ENCODE peak calls at places on chromosome 17, in six cellular contexts. S is stomach, M is AG10803, A is mesendoderm, Z is heart right ventricle, L is PC-9. U is an unnamed sample.
A peak's percentile ranks its signal among the peaks of the same experiment; 100 is the strongest.

GRCh38 chr17:31744541-31744951 is 114.5 kb downstream of the COPRS start:
- DNase-seq in L (no peak), M (no peak), Z (no peak), A (no peak), S (no peak), U (no peak)

GRCh38 chr17:62968445-62968923 is 2.4 kb downstream of the TANC2 start:
- DNase-seq in M (peak; percentile 90), Z (no peak), S (peak; percentile 37), L (peak; percentile 50), A (peak; percentile 92), U (peak; percentile 87)

GRCh38 chr17:10752696-10753095 is 22.9 kb upstream of the TMEM220 start:
- DNase-seq in M (no peak), L (no peak), Z (no peak), A (no peak), S (no peak), U (no peak)

GRCh38 chr17:57941384-57942370 is 13.5 kb downstream of the CUEDC1 start:
- DNase-seq in A (no peak), S (no peak), Z (no peak), L (no peak), M (no peak), U (no peak)

GRCh38 chr17:14510136-14510535 is 209.3 kb downstream of the HS3ST3B1 start:
- DNase-seq in A (peak; percentile 45), S (no peak), M (peak; percentile 44), Z (no peak), L (no peak), U (no peak)

GRCh38 chr17:44198721-44199552 is 747 bp downstream of the ATXN7L3 start:
- DNase-seq in A (peak; percentile 66), Z (peak; percentile 72), M (peak; percentile 42), S (peak; percentile 68), L (peak; percentile 52), U (no peak)

GRCh38 chr17:66407864-66408263 is 105.5 kb downstream of the PRKCA start:
- DNase-seq in A (no peak), M (no peak), L (no peak), Z (no peak), S (no peak), U (no peak)

GRCh38 chr17:31269597-31269996 is 27.4 kb downstream of the OMG start:
- DNase-seq in Z (no peak), L (peak; percentile 70), A (peak; percentile 96), S (no peak), M (peak; percentile 100), U (peak; percentile 83)

GRCh38 chr17:49969134-49969759 is at the start of gene DLX4:
- DNase-seq in S (no peak), L (no peak), A (no peak), Z (no peak), M (no peak), U (no peak)

GRCh38 chr17:45906237-45906636 is 11.9 kb downstream of the MAPT start:
- DNase-seq in L (no peak), S (no peak), Z (no peak), M (no peak), A (no peak), U (no peak)

GRCh38 chr17:39485555-39485954 is 24.3 kb downstream of the CDK12 start:
- DNase-seq in L (peak; percentile 73), S (no peak), Z (no peak), M (peak; percentile 98), A (peak; percentile 85), U (peak; percentile 90)

GRCh38 chr17:44587339-44587738 is 30.1 kb downstream of the FZD2 start:
- DNase-seq in S (peak; percentile 51), M (peak; percentile 94), A (peak; percentile 98), Z (peak; percentile 33), L (peak; percentile 84), U (peak; percentile 96)

GRCh38 chr17:9684955-9685621 is 39.8 kb downstream of the USP43 start:
- DNase-seq in A (no peak), Z (no peak), M (no peak), L (no peak), S (no peak), U (no peak)

GRCh38 chr17:74873874-74874614 is 1.2 kb upstream of the FDXR start:
- DNase-seq in S (no peak), Z (no peak), M (no peak), A (no peak), L (no peak), U (no peak)

GRCh38 chr17:74872313-74873035 is at the start of gene FDXR:
- DNase-seq in L (no peak), A (no peak), Z (no peak), M (no peak), S (no peak), U (no peak)

GRCh38 chr17:74871329-74872076 is 1.3 kb downstream of the FDXR start:
- DNase-seq in A (no peak), L (no peak), Z (no peak), M (no peak), S (no peak), U (no peak)

GRCh38 chr17:74874615-74875037 is 1.8 kb upstream of the FDXR start:
- DNase-seq in M (no peak), A (no peak), S (no peak), L (no peak), Z (no peak), U (no peak)

DNA sequence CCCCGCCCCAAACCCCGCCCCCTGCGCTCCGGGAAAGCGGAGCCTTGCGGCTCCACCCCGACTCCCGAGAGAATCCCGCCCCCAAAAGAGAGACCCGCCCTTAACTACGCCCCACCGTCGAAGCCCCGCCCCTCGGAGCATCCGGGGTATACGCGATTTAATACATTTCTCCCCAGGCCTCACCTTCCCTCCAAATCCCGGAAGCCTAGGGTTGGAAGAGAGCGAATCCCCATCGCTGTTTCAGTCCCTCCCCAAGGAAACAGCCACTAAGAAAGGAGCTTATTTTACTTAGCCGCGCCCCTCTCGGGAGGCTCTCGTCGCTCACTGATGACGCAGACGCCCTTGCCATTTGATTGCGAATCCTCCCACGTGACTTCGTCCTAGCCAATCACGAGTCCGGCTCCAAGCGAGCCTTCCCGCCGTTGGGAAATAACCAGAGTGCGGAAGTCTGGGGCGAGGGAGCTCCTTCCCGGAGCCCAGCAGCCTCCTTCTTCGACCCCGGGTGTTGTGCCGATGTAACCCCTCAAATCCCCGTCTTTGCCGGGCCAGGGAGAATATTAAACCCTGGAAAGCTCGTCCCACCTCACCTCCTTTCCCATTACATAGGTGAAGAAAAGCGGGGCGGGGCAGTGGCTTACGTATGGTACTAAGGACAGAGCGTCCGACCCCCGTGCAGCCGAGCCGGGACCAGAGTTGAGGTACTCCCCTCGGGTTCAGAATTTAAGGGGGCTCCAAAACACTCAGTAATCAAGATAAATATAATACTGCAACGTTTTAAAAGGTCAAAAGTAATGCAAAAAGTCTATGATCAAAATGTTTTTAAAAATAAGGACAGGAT is 461 bp upstream of the FDXR start:
- DNase-seq in S (peak; percentile 100), A (peak; percentile 100), L (peak; percentile 97), M (peak; percentile 100), Z (peak; percentile 99), U (peak; percentile 100)
- H3K4me3 ChIP-seq in S (peak overlapping the region; percentile 60), A (peak overlapping the region; percentile 61), L (peak overlapping the region; percentile 85), M (peak overlapping the region; percentile 90), Z (peak overlapping the region; percentile 77), U (peak overlapping the region; percentile 81)

GRCh38 chr17:81394377-81394747 is 895 bp upstream of the BAHCC1 start:
- DNase-seq in M (no peak), L (no peak), Z (no peak), S (no peak), A (no peak), U (no peak)
- H3K4me3 ChIP-seq in M (peak overlapping the region; percentile 50), L (peak overlapping the region; percentile 45), Z (peak overlapping the region; percentile 75), S (peak overlapping the region; percentile 71), A (no peak overlapping the region), U (peak overlapping the region; percentile 42)

GRCh38 chr17:77889135-77889505 is 69.4 kb upstream of the TNRC6C start:
- DNase-seq in S (no peak), A (no peak), Z (no peak), M (no peak), L (no peak), U (no peak)

GRCh38 chr17:77886387-77886728 is 72.1 kb upstream of the TNRC6C start:
- DNase-seq in S (peak; percentile 41), Z (peak; percentile 39), A (no peak), M (no peak), L (no peak), U (no peak)

GRCh38 chr17:77888242-77889134 is 70.0 kb upstream of the TNRC6C start:
- DNase-seq in A (no peak), M (no peak), Z (no peak), S (no peak), L (no peak), U (no peak)

GRCh38 chr17:77887110-77887463 is 71.4 kb upstream of the TNRC6C start:
- DNase-seq in Z (no peak), L (no peak), A (no peak), S (no peak), M (no peak), U (no peak)

GRCh38 chr17:77887464-77888241 is 70.8 kb upstream of the TNRC6C start:
- DNase-seq in A (peak; percentile 29), Z (peak; percentile 84), M (peak; percentile 77), L (no peak), S (peak; percentile 76), U (peak; percentile 64)
- H3K4me3 ChIP-seq in A (peak overlapping the region; percentile 28), Z (peak overlapping the region; percentile 50), M (peak overlapping the region; percentile 69), L (no peak overlapping the region), S (peak overlapping the region; percentile 49), U (peak overlapping the region; percentile 50)

GRCh38 chr17:75348386-75349012 is 57.0 kb downstream of the GRB2 start:
- DNase-seq in S (no peak), L (no peak), M (no peak), Z (no peak), A (no peak), U (no peak)

GRCh38 chr17:75346906-75347305 is 57.7 kb upstream of the SLC25A19 start:
- DNase-seq in S (no peak), M (peak; percentile 46), Z (no peak), A (peak; percentile 82), L (peak; percentile 36), U (peak; percentile 49)

GRCh38 chr17:75344664-75345063 is 55.4 kb upstream of the SLC25A19 start:
- DNase-seq in S (no peak), M (no peak), Z (no peak), L (no peak), A (no peak), U (no peak)

GRCh38 chr17:75343007-75343406 is 53.8 kb upstream of the SLC25A19 start:
- DNase-seq in S (no peak), Z (no peak), M (no peak), A (no peak), L (no peak), U (no peak)

DNA sequence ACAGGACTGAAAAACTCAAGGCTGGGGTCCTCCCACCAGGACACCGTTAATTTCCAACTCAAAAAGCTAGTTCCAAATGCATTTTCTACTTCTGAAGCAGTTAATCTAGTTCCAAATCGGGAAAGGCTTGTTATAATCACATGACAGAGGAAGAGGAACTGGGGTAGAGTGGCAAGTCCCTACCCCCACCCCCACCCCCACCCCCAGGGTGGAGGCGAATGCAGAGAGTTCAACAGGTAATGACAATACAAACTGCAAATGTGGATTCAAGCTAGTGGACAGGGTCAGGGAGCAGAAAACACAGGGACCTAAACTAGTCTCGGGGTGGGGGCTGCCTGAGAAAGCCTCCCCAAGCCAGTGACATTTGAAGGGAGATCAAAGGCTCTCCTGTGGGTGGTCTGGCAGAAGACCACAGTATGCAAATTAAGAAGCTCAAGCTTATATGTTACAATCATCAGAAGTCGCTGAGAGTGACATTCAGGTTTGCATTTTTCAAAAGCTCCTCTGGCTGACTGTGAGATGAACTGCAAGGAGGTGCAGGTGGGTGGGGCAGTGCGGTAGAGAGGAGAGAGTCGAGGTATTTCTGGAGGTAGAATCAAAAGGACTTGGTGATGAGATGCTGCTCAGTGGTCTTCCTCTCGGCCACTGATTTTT is 56.4 kb upstream of the SLC25A19 start:
- DNase-seq in M (no peak), A (peak; percentile 70), S (no peak), Z (no peak), L (no peak), U (no peak)
- H3K4me3 ChIP-seq in M (no peak overlapping the region), A (no peak overlapping the region), S (no peak overlapping the region), Z (no peak overlapping the region), L (no peak overlapping the region), U (no peak overlapping the region)